ENCODE peak calls at places on chromosomes 13 and 19, in six cellular contexts. Q is stimulated activated CD8-positive, alpha-beta memory T cell treated with anti-CD3 and anti-CD28 coated beads, Interleukin-15, amount 100 ng/mL, for 24 hours; D is AG09319; Z is pancreas; O is heart left ventricle; M is KG1. J is an unnamed sample.
A peak's percentile ranks its signal among the peaks of the same experiment; 100 is the strongest.

GRCh38 chr13:45928843-45929242 is 77.3 kb upstream of the SIAH3 start:
- DNase-seq in Q (no peak), D (no peak), Z (no peak), O (no peak), M (no peak), J (no peak)

GRCh38 chr19:29966594-29967249 is 24.7 kb downstream of the URI1 start:
- DNase-seq in Q (no peak), D (no peak), Z (no peak), O (no peak), M (no peak), J (no peak)

GRCh38 chr19:30549151-30549550 is 177.0 kb downstream of the ZNF536 start:
- DNase-seq in Q (no peak), D (no peak), Z (no peak), O (no peak), M (no peak), J (no peak)

GRCh38 chr13:107211073-107211472 is 643.1 kb upstream of the ARGLU1 start:
- DNase-seq in Q (peak; percentile 4), D (peak; percentile 54), Z (peak; percentile 65), O (peak; percentile 69), M (peak; percentile 61), J (peak; percentile 65)

GRCh38 chr19:19613456-19613855 is 5.0 kb downstream of the PBX4 start:
- DNase-seq in Q (no peak), D (no peak), Z (no peak), O (no peak), M (no peak), J (no peak)

GRCh38 chr13:24005711-24006281 is 108.5 kb upstream of the C1QTNF9B start:
- DNase-seq in Q (no peak), D (no peak), Z (no peak), O (no peak), M (no peak), J (no peak)

GRCh38 chr13:32938907-32939306 is 77.3 kb upstream of the KL start:
- DNase-seq in Q (no peak), D (no peak), Z (no peak), O (no peak), M (no peak), J (peak; percentile 17)

GRCh38 chr13:29106651-29107050 is 286.5 kb downstream of the MTUS2 start:
- DNase-seq in Q (no peak), D (no peak), Z (no peak), O (no peak), M (no peak), J (no peak)

GRCh38 chr19:18802354-18802753 is 11.2 kb upstream of the COMP start:
- DNase-seq in Q (no peak), D (no peak), Z (no peak), O (no peak), M (no peak), J (no peak)

GRCh38 chr19:19434483-19435045 is 29.1 kb downstream of the GATAD2A start:
- DNase-seq in Q (no peak), D (no peak), Z (no peak), O (peak; percentile 59), M (no peak), J (no peak)

GRCh38 chr13:91348906-91349435 is 1.5 kb downstream of the MIR17HG start:
- DNase-seq in Q (peak; percentile 90), D (peak; percentile 60), Z (peak; percentile 94), O (peak; percentile 94), M (peak; percentile 60), J (peak; percentile 45)

GRCh38 chr19:10418281-10419199 is 1.8 kb upstream of the PDE4A start:
- DNase-seq in Q (no peak), D (no peak), Z (no peak), O (no peak), M (no peak), J (no peak)

GRCh38 chr13:31896427-31896826 is 135.1 kb upstream of the FRY start:
- DNase-seq in Q (no peak), D (no peak), Z (no peak), O (peak; percentile 35), M (no peak), J (peak; percentile 80)

GRCh38 chr13:31951215-31951678 is 80.3 kb upstream of the FRY start:
- DNase-seq in Q (no peak), D (no peak), Z (peak; percentile 52), O (peak; percentile 49), M (peak; percentile 29), J (no peak)

GRCh38 chr19:32580353-32580900 is 563 bp upstream of the PDCD5 start:
- DNase-seq in Q (no peak), D (no peak), Z (no peak), O (peak; percentile 20), M (no peak), J (no peak)

GRCh38 chr19:3986260-3987041 is 1.2 kb upstream of the EEF2 start:
- DNase-seq in Q (no peak), D (no peak), Z (peak; percentile 38), O (peak; percentile 67), M (peak; percentile 67), J (peak; percentile 38)

GRCh38 chr13:113836917-113837553 is 26.8 kb downstream of the GAS6 start:
- DNase-seq in Q (no peak), D (peak; percentile 57), Z (peak; percentile 80), O (peak; percentile 75), M (no peak), J (peak; percentile 80)

GRCh38 chr19:2970201-2970838 is 7.0 kb upstream of the TLE6 start:
- DNase-seq in Q (no peak), D (no peak), Z (no peak), O (no peak), M (no peak), J (no peak)

GRCh38 chr13:43368003-43368402 is 344.6 kb downstream of the DNAJC15 start:
- DNase-seq in Q (no peak), D (peak; percentile 39), Z (no peak), O (no peak), M (no peak), J (no peak)

GRCh38 chr19:50371914-50372475 is 4.3 kb upstream of the NR1H2 start:
- DNase-seq in Q (no peak), D (no peak), Z (no peak), O (no peak), M (no peak), J (no peak)

GRCh38 chr13:77980592-77980991 is 62.0 kb upstream of the EDNRB start:
- DNase-seq in Q (no peak), D (peak; percentile 40), Z (no peak), O (no peak), M (no peak), J (no peak)

GRCh38 chr13:108877300-108877699 is 247.9 kb downstream of the MYO16 start:
- DNase-seq in Q (no peak), D (no peak), Z (no peak), O (no peak), M (no peak), J (no peak)

GRCh38 chr13:19597523-19597922 is 35.9 kb upstream of the MPHOSPH8 start:
- DNase-seq in Q (no peak), D (no peak), Z (no peak), O (no peak), M (no peak), J (peak; percentile 46)

GRCh38 chr19:49056101-49056901 is 1.2 kb downstream of the CGB7 start:
- DNase-seq in Q (no peak), D (no peak), Z (peak; percentile 68), O (peak; percentile 56), M (no peak), J (no peak)

GRCh38 chr13:94617389-94618000 is 15.8 kb downstream of the GPR180 start:
- DNase-seq in Q (no peak), D (no peak), Z (no peak), O (no peak), M (no peak), J (no peak)

GRCh38 chr19:41860419-41861097 is 503 bp downstream of the RPS19 start:
- DNase-seq in Q (no peak), D (no peak), Z (no peak), O (no peak), M (no peak), J (no peak)

GRCh38 chr13:109665781-109666249 is 120.6 kb downstream of the IRS2 start:
- DNase-seq in Q (no peak), D (no peak), Z (no peak), O (no peak), M (no peak), J (no peak)

GRCh38 chr13:78100481-78100880 is 181.8 kb upstream of the EDNRB start:
- DNase-seq in Q (no peak), D (no peak), Z (no peak), O (no peak), M (no peak), J (no peak)

GRCh38 chr13:43428545-43429287 is 358.1 kb downstream of the ENOX1 start:
- DNase-seq in Q (no peak), D (no peak), Z (no peak), O (no peak), M (no peak), J (no peak)

GRCh38 chr13:75173457-75174356 is 308.3 kb downstream of the TBC1D4 start:
- DNase-seq in Q (no peak), D (no peak), Z (no peak), O (no peak), M (no peak), J (no peak)

J was measured in AG09309.